ENCODE peak calls at places on chromosomes 16 and 17, in five cellular contexts. J, Y, M, S and E are unnamed samples.
A peak's percentile ranks its signal among the peaks of the same experiment; 100 is the strongest.

GRCh38 chr17:42279776-42280630 is 3.8 kb upstream of the STAT5B start:
- DNase-seq in Y (no peak), S (no peak), M (no peak), J (no peak), E (no peak)

GRCh38 chr16:83994087-83994486 is 26.0 kb downstream of the NECAB2 start:
- DNase-seq in J (peak; percentile 11), M (peak; percentile 78), S (no peak), Y (no peak), E (no peak)

GRCh38 chr17:80499961-80500665 is 23.7 kb upstream of the NPTX1 start:
- DNase-seq in S (no peak), M (no peak), J (no peak), Y (no peak), E (no peak)

GRCh38 chr17:57112994-57113393 is 27.9 kb downstream of the AKAP1 start:
- DNase-seq in J (no peak), M (no peak), Y (no peak), S (peak; percentile 53), E (no peak)

GRCh38 chr17:81519284-81520020 is 6.9 kb upstream of the ACTG1 start:
- DNase-seq in J (no peak), Y (peak; percentile 53), S (no peak), M (no peak), E (peak; percentile 81)

GRCh38 chr16:75087040-75087979 is 29.3 kb downstream of the LDHD start:
- DNase-seq in J (no peak), M (no peak), Y (peak; percentile 91), S (no peak), E (peak; percentile 18)

GRCh38 chr16:86072328-86073102 is 173.6 kb downstream of the IRF8 start:
- DNase-seq in J (peak; percentile 53), M (peak; percentile 45), Y (peak; percentile 82), S (peak; percentile 65), E (peak; percentile 66)

GRCh38 chr16:67803894-67804293 is 2.5 kb downstream of the RANBP10 start:
- DNase-seq in J (no peak), S (no peak), M (no peak), Y (no peak), E (peak; percentile 33)

GRCh38 chr17:49316889-49317288 is 45.2 kb downstream of the ZNF652 start:
- DNase-seq in S (no peak), Y (no peak), J (peak; percentile 11), M (no peak), E (peak; percentile 33)

GRCh38 chr17:40854175-40854814 is 12.7 kb downstream of the KRT12 start:
- DNase-seq in S (peak; percentile 47), Y (no peak), M (peak; percentile 83), J (no peak), E (no peak)

GRCh38 chr17:68229619-68230018 is 18.2 kb upstream of the AMZ2 start:
- DNase-seq in Y (no peak), M (no peak), J (no peak), S (no peak), E (no peak)

GRCh38 chr17:57107498-57108101 is 22.6 kb downstream of the AKAP1 start:
- DNase-seq in M (peak; percentile 29), J (no peak), S (no peak), Y (peak; percentile 49), E (no peak)

GRCh38 chr16:85142771-85143211 is 30.5 kb upstream of the CIBAR2 start:
- DNase-seq in J (no peak), M (no peak), Y (no peak), S (no peak), E (no peak)

GRCh38 chr17:206941-207560 is 25.6 kb upstream of the DOC2B start:
- DNase-seq in S (no peak), Y (no peak), J (no peak), M (no peak), E (no peak)

GRCh38 chr16:27595993-27596392 is 46.0 kb downstream of the KATNIP start:
- DNase-seq in M (no peak), S (no peak), Y (no peak), J (no peak), E (no peak)

GRCh38 chr17:30000001-30000754 is 58.7 kb downstream of the EFCAB5 start:
- DNase-seq in J (peak; percentile 20), S (peak; percentile 8), M (no peak), Y (no peak), E (no peak)

GRCh38 chr16:22369221-22369811 is 5.1 kb downstream of the CDR2 start:
- DNase-seq in S (peak; percentile 91), M (no peak), Y (no peak), J (no peak), E (peak; percentile 37)

GRCh38 chr16:55502801-55503366 is 6.0 kb upstream of the LPCAT2 start:
- DNase-seq in J (peak; percentile 99), S (no peak), M (no peak), Y (peak; percentile 78), E (no peak)

GRCh38 chr17:8326591-8327583 is 12.8 kb upstream of the ODF4 start:
- DNase-seq in S (no peak), J (no peak), Y (peak; percentile 39), M (no peak), E (no peak)

GRCh38 chr17:28854457-28855382 is at the start of gene ERAL1:
- DNase-seq in J (peak; percentile 89), Y (peak; percentile 92), M (peak; percentile 82), S (peak; percentile 94), E (peak; percentile 90)

GRCh38 chr17:7712111-7712771 is 5.3 kb upstream of the DNAH2 start:
- DNase-seq in Y (no peak), J (no peak), S (peak; percentile 63), M (no peak), E (no peak)

GRCh38 chr17:18380471-18381157 is 3.0 kb downstream of the EVPLL start:
- DNase-seq in M (no peak), J (no peak), S (no peak), Y (no peak), E (no peak)

GRCh38 chr16:90077757-90078593 is 844 bp upstream of the PRDM7 start:
- DNase-seq in S (peak; percentile 19), M (no peak), Y (peak; percentile 0), J (peak; percentile 19), E (peak; percentile 58)

GRCh38 chr16:89322381-89323119 is 105.0 kb downstream of the ZNF778 start:
- DNase-seq in J (no peak), S (peak; percentile 91), M (no peak), Y (peak; percentile 42), E (no peak)